ENCODE peak calls at places on chromosomes 5 and 9, in four cellular contexts. D is HCT116; Q is RWPE1; E is CD4-positive, alpha-beta T cell. R is an unnamed sample.

GRCh38 chr5:151624486-151624885 is 33.4 kb upstream of the FAT2 start:
- DNase-seq in D (no peak), Q (no peak), E (no peak), R (no peak)

GRCh38 chr9:99115947-99116543 is 11.1 kb downstream of the TGFBR1 start:
- DNase-seq in D (no peak), Q (peak; percentile 26), E (no peak), R (no peak)

GRCh38 chr5:59099270-59099994 is 516.6 kb downstream of the RAB3C start:
- DNase-seq in D (no peak), Q (peak; percentile 92), E (peak; percentile 8), R (no peak)

GRCh38 chr9:69857131-69857530 is 36.5 kb downstream of the CFAP95 start:
- DNase-seq in D (no peak), Q (peak; percentile 36), E (no peak), R (no peak)

GRCh38 chr9:34550016-34550680 is 27.4 kb upstream of the ENHO start:
- DNase-seq in D (no peak), Q (no peak), E (no peak), R (no peak)

GRCh38 chr5:78961743-78962142 is 23.4 kb downstream of the ARSB start:
- DNase-seq in D (no peak), Q (no peak), E (no peak), R (no peak)

GRCh38 chr5:132090107-132090506 is 16.5 kb downstream of the CSF2 start:
- DNase-seq in D (peak; percentile 44), Q (peak; percentile 91), E (no peak), R (no peak)

GRCh38 chr5:42791151-42791550 is 20.5 kb downstream of the SELENOP start:
- DNase-seq in D (no peak), Q (no peak), E (no peak), R (no peak)

GRCh38 chr5:152051499-152052454 is 127.1 kb upstream of the GLRA1 start:
- DNase-seq in D (no peak), Q (no peak), E (no peak), R (peak; percentile 18)

GRCh38 chr9:127899200-127899943 is at the start of gene ST6GALNAC6:
- DNase-seq in D (no peak), Q (peak; percentile 95), E (peak; percentile 32), R (no peak)

GRCh38 chr5:56914678-56915077 is 5.3 kb downstream of the SETD9 start:
- DNase-seq in D (no peak), Q (no peak), E (no peak), R (no peak)

GRCh38 chr5:55363861-55364260 is 56.1 kb downstream of the MTREX start:
- DNase-seq in D (no peak), Q (no peak), E (no peak), R (no peak)

GRCh38 chr9:124810513-124811355 is 33.8 kb downstream of the OLFML2A start:
- DNase-seq in D (peak; percentile 74), Q (peak; percentile 97), E (no peak), R (peak; percentile 78)

GRCh38 chr9:129852575-129852974 is 17.3 kb downstream of the USP20 start:
- DNase-seq in D (no peak), Q (no peak), E (no peak), R (no peak)

GRCh38 chr5:66197764-66198405 is 53.8 kb downstream of the SREK1 start:
- DNase-seq in D (no peak), Q (no peak), E (no peak), R (no peak)

GRCh38 chr5:62886603-62887315 is 308.1 kb downstream of the LRRC70 start:
- DNase-seq in D (no peak), Q (no peak), E (no peak), R (no peak)

GRCh38 chr5:10660720-10661387 is 97.0 kb downstream of the ANKRD33B start:
- DNase-seq in D (no peak), Q (no peak), E (no peak), R (no peak)

GRCh38 chr5:68137451-68138190 is 77.9 kb upstream of the PIK3R1 start:
- DNase-seq in D (no peak), Q (no peak), E (no peak), R (no peak)

GRCh38 chr5:55997742-55998351 is 3.1 kb upstream of the IL6ST start:
- DNase-seq in D (no peak), Q (peak; percentile 86), E (no peak), R (no peak)

GRCh38 chr5:140561753-140562523 is 2.5 kb downstream of the APBB3 start:
- DNase-seq in D (no peak), Q (no peak), E (no peak), R (no peak)

GRCh38 chr9:17191095-17191494 is 56.3 kb downstream of the CNTLN start:
- DNase-seq in D (no peak), Q (no peak), E (no peak), R (no peak)

GRCh38 chr9:76181020-76181641 is 213.1 kb downstream of the RFK start:
- DNase-seq in D (peak; percentile 26), Q (peak; percentile 48), E (no peak), R (no peak)

GRCh38 chr9:100099722-100100042 is 639 bp downstream of the INVS start:
- DNase-seq in D (peak; percentile 12), Q (peak; percentile 64), E (no peak), R (no peak)

GRCh38 chr5:170333161-170333909 is 35.8 kb upstream of the LCP2 start:
- DNase-seq in D (no peak), Q (no peak), E (peak; percentile 39), R (no peak)

GRCh38 chr5:137415231-137415681 is 83.9 kb downstream of the SPOCK1 start:
- DNase-seq in D (no peak), Q (peak; percentile 37), E (no peak), R (no peak)

GRCh38 chr9:133763272-133764183 is 25.4 kb upstream of the SARDH start:
- DNase-seq in D (no peak), Q (no peak), E (no peak), R (no peak)

GRCh38 chr5:77145666-77146065 is 58.6 kb upstream of the ZBED3 start:
- DNase-seq in D (no peak), Q (peak; percentile 48), E (no peak), R (no peak)

GRCh38 chr9:96006961-96007360 is 131.5 kb downstream of the ERCC6L2 start:
- DNase-seq in D (no peak), Q (no peak), E (no peak), R (no peak)

GRCh38 chr5:77463905-77464304 is 28.2 kb downstream of the WDR41 start:
- DNase-seq in D (no peak), Q (no peak), E (no peak), R (no peak)

GRCh38 chr5:120882042-120882775 is 418.1 kb downstream of the PRR16 start:
- DNase-seq in D (no peak), Q (no peak), E (no peak), R (no peak)

GRCh38 chr9:91915524-91916266 is 34.3 kb downstream of the ROR2 start:
- DNase-seq in D (no peak), Q (no peak), E (no peak), R (no peak)

DNA sequence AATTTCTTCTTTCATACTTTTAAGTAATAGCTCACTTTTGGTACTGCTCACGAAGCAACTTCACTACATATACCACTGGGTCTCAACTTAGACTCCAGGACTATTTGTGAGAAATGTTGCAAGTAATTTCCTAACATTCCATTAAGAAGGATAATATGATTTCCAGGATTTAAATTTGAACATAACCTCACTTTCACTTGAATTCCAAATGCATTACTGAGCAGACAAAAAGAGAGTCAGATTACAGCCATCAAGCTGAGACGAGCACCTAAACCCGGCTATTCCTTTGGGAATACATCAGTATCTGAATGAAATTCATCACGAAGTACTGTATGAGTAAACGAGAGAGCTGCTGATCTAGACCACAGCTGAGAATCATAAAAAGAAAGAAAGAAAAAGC is 47.3 kb downstream of the LIFR start:
- DNase-seq in D (no peak), Q (peak; percentile 26), E (no peak), R (no peak)
- H3K27ac ChIP-seq in D (no peak overlapping the region), Q (no peak overlapping the region), E (no peak overlapping the region), R (no peak overlapping the region)

DNA sequence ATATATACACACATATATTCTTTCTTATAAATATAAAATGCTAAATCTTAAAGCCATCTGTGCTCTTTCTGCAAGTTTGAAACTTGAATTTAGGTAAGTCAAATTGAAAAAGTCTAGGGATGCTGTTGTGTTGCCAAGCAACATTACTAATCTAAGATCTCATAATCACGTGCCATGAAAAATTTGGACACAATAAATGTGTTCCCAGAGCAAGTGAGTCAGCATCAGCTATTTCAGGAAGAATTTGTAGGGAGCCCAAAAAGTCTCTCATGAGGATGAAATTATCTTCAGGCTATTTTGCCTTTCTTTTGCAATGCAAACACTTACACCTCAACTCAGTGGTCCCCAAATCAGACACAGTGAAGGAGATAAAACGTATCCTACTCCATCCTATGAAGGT is 58.5 kb upstream of the ALDH1A1 start:
- DNase-seq in D (no peak), Q (no peak), E (no peak), R (no peak)
- H3K27ac ChIP-seq in D (no peak overlapping the region), Q (no peak overlapping the region), E (no peak overlapping the region), R (no peak overlapping the region)

GRCh38 chr5:16666140-16666860 is 49.5 kb upstream of the RETREG1 start:
- DNase-seq in D (no peak), Q (no peak), E (no peak), R (no peak)
- H3K27ac ChIP-seq in D (no peak overlapping the region), Q (peak overlapping the region; percentile 4), E (no peak overlapping the region), R (no peak overlapping the region)

GRCh38 chr5:91865920-91866319 is 482.8 kb upstream of the ARRDC3 start:
- DNase-seq in D (no peak), Q (no peak), E (no peak), R (no peak)
- H3K27ac ChIP-seq in D (no peak overlapping the region), Q (no peak overlapping the region), E (no peak overlapping the region), R (no peak overlapping the region)

GRCh38 chr5:2755371-2755715 is 3.9 kb upstream of the IRX2 start:
- DNase-seq in D (no peak), Q (no peak), E (no peak), R (no peak)

GRCh38 chr5:2757563-2758311 is 6.3 kb upstream of the IRX2 start:
- DNase-seq in D (no peak), Q (peak; percentile 97), E (no peak), R (no peak)

GRCh38 chr5:2756764-2757163 is 5.3 kb upstream of the IRX2 start:
- DNase-seq in D (no peak), Q (no peak), E (no peak), R (no peak)

GRCh38 chr5:2755811-2756210 is 4.3 kb upstream of the IRX2 start:
- DNase-seq in D (no peak), Q (no peak), E (no peak), R (no peak)

DNA sequence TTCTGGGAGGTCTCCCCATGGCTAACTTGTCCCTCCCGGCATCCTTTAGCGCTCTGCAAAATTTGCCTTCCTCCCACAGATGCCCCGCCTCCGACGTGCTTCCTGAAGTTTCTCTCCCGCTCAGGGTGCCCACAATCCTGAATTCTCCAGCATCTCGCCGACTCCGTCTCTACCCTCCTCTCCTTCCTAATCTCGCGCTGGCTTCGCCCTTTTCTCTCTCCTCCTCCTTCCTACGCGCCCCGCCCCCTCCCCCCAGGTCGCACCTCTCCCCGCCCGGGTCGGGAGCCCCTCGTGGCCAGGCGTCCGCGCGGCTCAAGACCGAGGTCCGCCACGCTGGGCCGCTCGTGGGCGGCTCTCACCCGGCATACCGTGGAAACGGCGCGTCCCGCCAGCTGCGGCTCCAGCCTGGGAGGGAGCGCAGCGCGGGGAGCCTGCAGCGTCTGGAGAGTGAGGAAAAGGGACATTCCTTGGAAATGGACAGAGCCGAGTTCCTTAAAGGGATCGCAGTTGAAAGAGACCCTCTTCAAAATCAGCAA is 4.8 kb upstream of the IRX2 start:
- DNase-seq in D (no peak), Q (peak; percentile 42), E (no peak), R (no peak)
- H3K27ac ChIP-seq in D (no peak overlapping the region), Q (peak overlapping the region; percentile 95), E (no peak overlapping the region), R (no peak overlapping the region)